ENCODE peak calls at places on chromosomes 4 and X, in seven cellular contexts. One of them, this sample, is unnamed.

GRCh38 chrX:38494239-38494823 is 67.0 kb upstream of the TSPAN7 start:
- DNase-seq in SW 1271: no peak
- DNase-seq in fibroblast of the conjunctiva: no peak
- DNase-seq in NCI-H82: no peak
- DNase-seq in T-cell: no peak
- DNase-seq in activated CD8-positive, alpha-beta memory T cell treated with anti-CD3 and anti-CD28 coated beads, Interleukin-2, amount 10 ng/mL, durations not matched to agents 7 days and 5 days: no peak
- DNase-seq in left cardiac atrium: no peak
- DNase-seq in this sample: no peak

GRCh38 chr4:177369372-177369771 is 59.7 kb downstream of the NEIL3 start:
- DNase-seq in activated CD8-positive, alpha-beta memory T cell treated with anti-CD3 and anti-CD28 coated beads, Interleukin-2, amount 10 ng/mL, durations not matched to agents 7 days and 5 days: no peak
- DNase-seq in left cardiac atrium: no peak
- DNase-seq in SW 1271: no peak
- DNase-seq in T-cell: no peak
- DNase-seq in fibroblast of the conjunctiva: no peak
- DNase-seq in NCI-H82: no peak
- DNase-seq in this sample: no peak

GRCh38 chr4:84243685-84244084 is 255.4 kb downstream of the NKX6-1 start:
- DNase-seq in fibroblast of the conjunctiva: no peak
- DNase-seq in NCI-H82: no peak
- DNase-seq in T-cell: no peak
- DNase-seq in SW 1271: no peak
- DNase-seq in activated CD8-positive, alpha-beta memory T cell treated with anti-CD3 and anti-CD28 coated beads, Interleukin-2, amount 10 ng/mL, durations not matched to agents 7 days and 5 days: no peak
- DNase-seq in left cardiac atrium: no peak
- DNase-seq in this sample: no peak

GRCh38 chrX:39336709-39337294 is 535.5 kb downstream of the MID1IP1 start:
- DNase-seq in SW 1271: no peak
- DNase-seq in left cardiac atrium: no peak
- DNase-seq in activated CD8-positive, alpha-beta memory T cell treated with anti-CD3 and anti-CD28 coated beads, Interleukin-2, amount 10 ng/mL, durations not matched to agents 7 days and 5 days: peak; percentile 64
- DNase-seq in NCI-H82: no peak
- DNase-seq in T-cell: no peak
- DNase-seq in fibroblast of the conjunctiva: no peak
- DNase-seq in this sample: no peak

GRCh38 chr4:73871911-73872310 is 2.7 kb downstream of the CXCL1 start:
- DNase-seq in SW 1271: no peak
- DNase-seq in left cardiac atrium: no peak
- DNase-seq in T-cell: no peak
- DNase-seq in NCI-H82: no peak
- DNase-seq in fibroblast of the conjunctiva: no peak
- DNase-seq in activated CD8-positive, alpha-beta memory T cell treated with anti-CD3 and anti-CD28 coated beads, Interleukin-2, amount 10 ng/mL, durations not matched to agents 7 days and 5 days: no peak
- DNase-seq in this sample: no peak

GRCh38 chr4:54941994-54942552 is 183.3 kb downstream of the KDR start:
- DNase-seq in activated CD8-positive, alpha-beta memory T cell treated with anti-CD3 and anti-CD28 coated beads, Interleukin-2, amount 10 ng/mL, durations not matched to agents 7 days and 5 days: no peak
- DNase-seq in fibroblast of the conjunctiva: no peak
- DNase-seq in T-cell: peak; percentile 61
- DNase-seq in SW 1271: no peak
- DNase-seq in left cardiac atrium: no peak
- DNase-seq in NCI-H82: no peak
- DNase-seq in this sample: peak; percentile 2

GRCh38 chr4:23368081-23368697 is 521.7 kb downstream of the PPARGC1A start:
- DNase-seq in fibroblast of the conjunctiva: no peak
- DNase-seq in T-cell: no peak
- DNase-seq in SW 1271: peak; percentile 14
- DNase-seq in left cardiac atrium: no peak
- DNase-seq in activated CD8-positive, alpha-beta memory T cell treated with anti-CD3 and anti-CD28 coated beads, Interleukin-2, amount 10 ng/mL, durations not matched to agents 7 days and 5 days: no peak
- DNase-seq in NCI-H82: peak; percentile 45
- DNase-seq in this sample: no peak

GRCh38 chrX:155767101-155767878 is 113.9 kb upstream of the VAMP7 start:
- DNase-seq in SW 1271: peak; percentile 70
- DNase-seq in T-cell: peak; percentile 0
- DNase-seq in activated CD8-positive, alpha-beta memory T cell treated with anti-CD3 and anti-CD28 coated beads, Interleukin-2, amount 10 ng/mL, durations not matched to agents 7 days and 5 days: peak; percentile 49
- DNase-seq in NCI-H82: peak; percentile 86
- DNase-seq in left cardiac atrium: peak; percentile 33
- DNase-seq in fibroblast of the conjunctiva: peak; percentile 50
- DNase-seq in this sample: no peak